ENCODE peak calls at places on chromosomes 1 and 21, in seven cellular contexts. T is sigmoid colon, H is IMR-90, C is uterus, L is ascending aorta, I is adrenal gland, X is left lung. K is an unnamed sample. For H3K36me3 and H3K9me3, the result is how much of the 10 kb centered on the place peaks cover.

GRCh38 chr1:115771847-115772457 is 3.4 kb upstream of the CASQ2 start:
- DNase-seq in C (peak), X (peak), L (peak), H (peak), T (peak), I (peak), K (peak)

GRCh38 chr21:16644690-16645089 is 868.2 kb upstream of the CXADR start:
- DNase-seq in X (no peak), C (no peak), I (no peak), L (no peak), H (peak), T (no peak), K (no peak)

GRCh38 chr1:148264374-148265276 is 112.5 kb upstream of the NBPF11 start:
- DNase-seq in C (peak), I (no peak), H (peak), L (no peak), T (no peak), X (no peak), K (no peak)

GRCh38 chr21:32173106-32173755 is 105.6 kb downstream of the MIS18A start:
- DNase-seq in X (no peak), C (no peak), T (no peak), L (no peak), H (no peak), I (no peak), K (no peak)

GRCh38 chr1:45205000-45205909 is 1.1 kb downstream of the ZSWIM5 start:
- DNase-seq in T (peak), C (peak), L (peak), X (peak), H (peak), I (peak), K (no peak)

GRCh38 chr1:101000141-101000867 is 25.3 kb downstream of the DPH5 start:
- DNase-seq in L (no peak), T (no peak), H (peak), X (no peak), I (no peak), C (no peak), K (no peak)

GRCh38 chr1:43348343-43348808 is 10.4 kb upstream of the CDC20 start:
- DNase-seq in H (no peak), L (peak), C (no peak), X (no peak), I (no peak), T (no peak), K (no peak)

GRCh38 chr1:244163861-244164562 is 112.9 kb downstream of the ZBTB18 start:
- DNase-seq in I (peak), X (no peak), T (no peak), H (peak), C (no peak), L (no peak), K (no peak)

GRCh38 chr1:190320952-190321351 is 156.7 kb downstream of the BRINP3 start:
- DNase-seq in L (no peak), X (no peak), H (peak), C (no peak), I (no peak), T (no peak), K (no peak)

DNA sequence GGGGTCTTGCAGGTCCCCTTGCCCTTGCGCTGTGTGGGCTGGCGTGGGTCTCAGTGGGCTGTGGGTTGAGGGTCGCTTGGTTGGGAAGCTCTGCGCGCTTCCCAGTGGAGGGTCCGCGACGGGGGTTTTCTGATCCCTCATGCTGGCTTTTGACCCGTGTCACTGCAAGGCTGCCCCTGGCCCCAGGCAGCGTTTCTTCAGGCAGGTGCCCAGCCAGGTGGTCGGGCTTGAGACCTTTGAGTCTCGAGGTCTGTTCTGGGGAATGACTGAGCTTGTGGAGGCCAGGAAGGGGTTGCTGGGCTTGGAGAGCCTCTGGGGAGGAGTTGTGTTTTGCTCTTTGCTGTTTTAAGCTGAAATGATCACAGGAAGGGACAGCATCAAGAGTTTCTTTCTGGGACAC is 5.3 kb downstream of the SKI start:
- DNase-seq in I (no peak), C (no peak), X (no peak), H (no peak), L (peak), T (no peak), K (no peak)
- H3K36me3 ChIP-seq in I (under half), C (under half), X (under half), H (under half), L (under half), T (under half), K (under half)

GRCh38 chr1:156894711-156895407 is 1.3 kb downstream of the PEAR1 start:
- DNase-seq in X (no peak), T (no peak), C (peak), L (no peak), I (no peak), H (peak), K (no peak)

GRCh38 chr1:156895927-156896326 is 2.4 kb downstream of the PEAR1 start:
- DNase-seq in C (no peak), X (no peak), H (no peak), T (no peak), L (no peak), I (no peak), K (no peak)

GRCh38 chr1:156894001-156894400 is 483 bp downstream of the PEAR1 start:
- DNase-seq in C (no peak), T (no peak), I (no peak), X (no peak), L (no peak), H (no peak), K (no peak)

GRCh38 chr1:156896490-156897033 is 3.0 kb downstream of the PEAR1 start:
- DNase-seq in L (peak), C (peak), I (no peak), X (no peak), H (peak), T (no peak), K (no peak)

GRCh38 chr1:156895408-156895874 is 1.9 kb downstream of the PEAR1 start:
- DNase-seq in L (no peak), X (no peak), C (no peak), I (no peak), H (peak), T (no peak), K (no peak)
- H3K27ac ChIP-seq in L (peak), X (peak), C (peak), I (peak), H (peak), T (peak), K (no peak)

GRCh38 chr21:9008636-9009035 is 1512.7 kb upstream of the TPTE start:
- DNase-seq in L (peak), H (no peak), C (no peak), T (peak), I (no peak), X (no peak), K (no peak)
- H3K9me3 ChIP-seq in L (under half), H (under half), C (under half), T (under half), I (under half), X (under half), K (under half)

DNA sequence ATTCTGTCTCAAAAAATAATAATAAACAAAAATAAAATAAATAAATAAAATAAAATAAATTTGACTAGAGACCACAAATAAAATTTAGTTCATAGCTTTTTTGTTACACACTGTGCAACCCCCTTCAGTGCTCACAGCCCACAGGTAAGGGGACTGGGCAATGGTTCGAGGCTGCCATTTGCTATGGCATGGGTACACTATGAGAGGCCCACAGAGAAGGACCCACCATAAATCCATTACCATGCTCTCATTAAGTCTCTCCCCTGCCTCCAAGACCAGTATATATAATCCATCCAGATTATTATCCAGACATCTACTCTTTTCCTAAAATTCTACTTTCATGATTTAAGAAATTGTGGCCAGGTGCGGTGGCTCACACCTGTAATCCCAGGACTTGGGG is 8.7 kb upstream of the RIT1 start:
- DNase-seq in I (no peak), L (no peak), C (no peak), H (no peak), T (no peak), X (no peak), K (no peak)
- H3K36me3 ChIP-seq in I (half or more), L (half or more), C (under half), H (half or more), T (half or more), X (under half), K (half or more)

GRCh38 chr21:38646213-38646837 is 148.0 kb upstream of the ERG start:
- DNase-seq in H (peak), C (no peak), X (no peak), T (no peak), I (no peak), L (peak), K (no peak)

GRCh38 chr21:38649120-38649519 is 150.8 kb upstream of the ERG start:
- DNase-seq in X (no peak), I (no peak), C (no peak), H (no peak), T (no peak), L (no peak), K (no peak)

GRCh38 chr21:38643404-38644023 is 145.2 kb upstream of the ERG start:
- DNase-seq in H (no peak), T (no peak), I (no peak), L (no peak), C (no peak), X (no peak), K (no peak)

GRCh38 chr21:38639782-38640750 is 141.8 kb upstream of the ERG start:
- DNase-seq in C (no peak), T (no peak), I (no peak), X (no peak), L (no peak), H (no peak), K (no peak)

DNA sequence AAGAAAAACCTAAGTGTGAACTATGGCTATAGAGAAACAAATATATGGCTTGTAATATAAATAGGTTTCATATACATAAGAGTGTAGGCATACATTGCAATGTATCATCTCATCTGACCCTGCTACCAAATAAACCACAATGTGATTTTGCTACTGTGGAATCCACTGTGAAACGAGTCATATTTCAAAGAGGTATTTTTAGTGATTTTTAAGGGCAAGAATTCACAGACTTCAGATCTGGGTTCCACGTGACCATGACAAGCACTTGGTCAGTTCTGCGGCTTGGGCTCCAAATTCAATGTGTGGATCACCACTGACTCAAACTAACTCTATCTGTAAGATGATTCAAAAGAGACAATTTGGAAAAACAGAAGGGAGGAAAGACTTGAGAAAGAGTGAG is 147.0 kb upstream of the ERG start:
- DNase-seq in H (peak), X (no peak), C (no peak), L (no peak), I (no peak), T (no peak), K (no peak)
- H3K27ac ChIP-seq in H (no peak), X (no peak), C (no peak), L (peak), I (no peak), T (no peak), K (no peak)

GRCh38 chr1:248348475-248348874 is at the start of gene OR14C36:
- DNase-seq in T (no peak), I (no peak), X (no peak), C (no peak), L (no peak), H (no peak), K (no peak)
- H3K9me3 ChIP-seq in T (under half), I (under half), X (under half), C (under half), L (under half), H (under half), K (under half)

DNA sequence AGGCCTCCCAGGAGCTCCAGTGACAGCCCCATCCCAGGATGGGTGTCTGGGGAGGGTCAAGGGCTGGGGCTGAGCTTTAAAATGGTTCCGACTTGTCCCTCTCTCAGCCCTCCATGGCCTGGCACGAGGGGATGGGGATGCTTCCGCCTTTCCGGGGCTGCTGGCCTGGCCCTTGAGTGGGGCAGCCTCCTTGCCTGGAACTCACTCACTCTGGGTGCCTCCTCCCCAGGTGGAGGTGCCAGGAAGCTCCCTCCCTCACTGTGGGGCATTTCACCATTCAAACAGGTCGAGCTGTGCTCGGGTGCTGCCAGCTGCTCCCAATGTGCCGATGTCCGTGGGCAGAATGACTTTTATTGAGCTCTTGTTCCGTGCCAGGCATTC is 24.2 kb downstream of the PCSK9 start:
- DNase-seq in T (no peak), C (no peak), H (no peak), I (no peak), X (no peak), L (no peak), K (no peak)
- H3K36me3 ChIP-seq in T (under half), C (under half), H (under half), I (under half), X (under half), L (under half), K (under half)

DNA sequence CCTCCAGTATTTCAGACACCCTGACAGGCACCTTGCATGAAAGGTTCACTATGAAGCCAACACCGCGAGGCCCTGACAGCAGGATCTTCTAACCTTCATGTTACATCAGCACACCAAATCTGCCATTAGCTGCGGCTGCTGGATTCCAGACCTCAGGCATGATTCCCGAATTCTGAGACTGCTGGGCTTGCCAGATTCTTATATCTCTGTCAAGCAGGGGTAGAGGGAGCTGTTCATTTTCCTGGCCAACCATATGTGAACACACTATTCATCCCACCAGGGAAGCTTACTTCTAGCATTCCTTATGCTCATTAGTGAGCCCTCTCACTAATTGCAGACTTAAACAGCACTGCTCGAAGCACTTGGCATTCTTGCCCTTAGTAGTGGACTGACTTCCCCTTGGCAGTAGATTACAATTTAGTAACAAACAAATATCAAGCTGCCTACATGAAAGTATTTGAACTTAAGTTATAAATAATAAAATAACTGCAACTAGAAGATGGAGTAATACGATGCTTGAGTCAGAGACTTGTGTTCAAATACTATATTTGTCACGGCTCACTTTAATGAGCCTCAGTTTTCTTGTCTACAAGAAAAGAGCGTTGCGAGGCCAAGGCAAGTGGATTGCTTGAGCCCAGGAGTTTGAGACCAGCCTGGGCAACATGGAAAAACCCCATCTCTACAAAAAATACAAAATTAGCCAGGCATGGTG is 43.3 kb downstream of the NID1 start:
- DNase-seq in C (peak), X (no peak), I (no peak), H (peak), T (peak), L (peak), K (no peak)
- H3K27ac ChIP-seq in C (peak), X (peak), I (peak), H (peak), T (peak), L (peak), K (no peak)

GRCh38 chr1:2967881-2968280 is 53.4 kb upstream of the ACTRT2 start:
- DNase-seq in I (no peak), X (no peak), L (no peak), T (peak), C (no peak), H (no peak), K (no peak)
- H3K9me3 ChIP-seq in I (under half), X (under half), L (under half), T (under half), C (under half), H (half or more), K (under half)